ENCODE peak calls at places on chromosomes 12 and 14, in ten cellular contexts. One of them, this sample, is unnamed.
A peak's percentile ranks its signal among the peaks of the same experiment; 100 is the strongest.

GRCh38 chr14:83988274-83988673 is 1541.7 kb upstream of the FLRT2 start:
- DNase-seq in activated CD4-positive, alpha-beta T cell treated with anti-CD3 and anti-CD28 coated beads for 4 hours: no peak
- DNase-seq in NCI-H1092: no peak
- DNase-seq in cerebellum: no peak
- DNase-seq in iPS DF 19.7: no peak
- DNase-seq in GOT3: no peak
- DNase-seq in activated T-helper 1 cell treated with anti-CD3 and anti-CD28 coated beads, Interleukin-2, amount 50 U/mL, for 16 hours: no peak
- DNase-seq in kidney glomerular epithelial cell: no peak
- DNase-seq in adrenal gland: no peak
- DNase-seq in stimulated activated CD8-positive, alpha-beta memory T cell treated with anti-CD3 and anti-CD28 coated beads, Interleukin-15, amount 100 ng/mL, for 4 hours: no peak
- DNase-seq in this sample: no peak

GRCh38 chr12:82184844-82185243 is 173.3 kb downstream of the CCDC59 start:
- DNase-seq in activated CD4-positive, alpha-beta T cell treated with anti-CD3 and anti-CD28 coated beads for 4 hours: no peak
- DNase-seq in NCI-H1092: no peak
- DNase-seq in cerebellum: no peak
- DNase-seq in iPS DF 19.7: no peak
- DNase-seq in GOT3: no peak
- DNase-seq in activated T-helper 1 cell treated with anti-CD3 and anti-CD28 coated beads, Interleukin-2, amount 50 U/mL, for 16 hours: no peak
- DNase-seq in kidney glomerular epithelial cell: no peak
- DNase-seq in adrenal gland: no peak
- DNase-seq in stimulated activated CD8-positive, alpha-beta memory T cell treated with anti-CD3 and anti-CD28 coated beads, Interleukin-15, amount 100 ng/mL, for 4 hours: no peak
- DNase-seq in this sample: no peak

GRCh38 chr12:82314406-82314892 is 43.7 kb downstream of the CCDC59 start:
- DNase-seq in activated CD4-positive, alpha-beta T cell treated with anti-CD3 and anti-CD28 coated beads for 4 hours: no peak
- DNase-seq in NCI-H1092: no peak
- DNase-seq in cerebellum: no peak
- DNase-seq in iPS DF 19.7: peak; percentile 42
- DNase-seq in GOT3: no peak
- DNase-seq in activated T-helper 1 cell treated with anti-CD3 and anti-CD28 coated beads, Interleukin-2, amount 50 U/mL, for 16 hours: no peak
- DNase-seq in kidney glomerular epithelial cell: no peak
- DNase-seq in adrenal gland: no peak
- DNase-seq in stimulated activated CD8-positive, alpha-beta memory T cell treated with anti-CD3 and anti-CD28 coated beads, Interleukin-15, amount 100 ng/mL, for 4 hours: no peak
- DNase-seq in this sample: peak; percentile 45

GRCh38 chr12:30862486-30862885 is 64.1 kb upstream of the TSPAN11 start:
- DNase-seq in activated CD4-positive, alpha-beta T cell treated with anti-CD3 and anti-CD28 coated beads for 4 hours: no peak
- DNase-seq in NCI-H1092: peak; percentile 32
- DNase-seq in cerebellum: no peak
- DNase-seq in iPS DF 19.7: no peak
- DNase-seq in GOT3: no peak
- DNase-seq in activated T-helper 1 cell treated with anti-CD3 and anti-CD28 coated beads, Interleukin-2, amount 50 U/mL, for 16 hours: no peak
- DNase-seq in kidney glomerular epithelial cell: peak; percentile 31
- DNase-seq in adrenal gland: no peak
- DNase-seq in stimulated activated CD8-positive, alpha-beta memory T cell treated with anti-CD3 and anti-CD28 coated beads, Interleukin-15, amount 100 ng/mL, for 4 hours: no peak
- DNase-seq in this sample: no peak

GRCh38 chr12:121802843-121803698 is 738 bp upstream of the SETD1B start:
- DNase-seq in activated CD4-positive, alpha-beta T cell treated with anti-CD3 and anti-CD28 coated beads for 4 hours: peak; percentile 83
- DNase-seq in NCI-H1092: peak; percentile 85
- DNase-seq in cerebellum: peak; percentile 95
- DNase-seq in iPS DF 19.7: peak; percentile 83
- DNase-seq in GOT3: peak; percentile 80
- DNase-seq in activated T-helper 1 cell treated with anti-CD3 and anti-CD28 coated beads, Interleukin-2, amount 50 U/mL, for 16 hours: peak; percentile 66
- DNase-seq in kidney glomerular epithelial cell: peak; percentile 91
- DNase-seq in adrenal gland: peak; percentile 90
- DNase-seq in stimulated activated CD8-positive, alpha-beta memory T cell treated with anti-CD3 and anti-CD28 coated beads, Interleukin-15, amount 100 ng/mL, for 4 hours: peak; percentile 71
- DNase-seq in this sample: peak; percentile 93

GRCh38 chr12:39623919-39624318 is 4.3 kb upstream of the ABCD2 start:
- DNase-seq in activated CD4-positive, alpha-beta T cell treated with anti-CD3 and anti-CD28 coated beads for 4 hours: no peak
- DNase-seq in NCI-H1092: no peak
- DNase-seq in cerebellum: no peak
- DNase-seq in iPS DF 19.7: no peak
- DNase-seq in GOT3: no peak
- DNase-seq in activated T-helper 1 cell treated with anti-CD3 and anti-CD28 coated beads, Interleukin-2, amount 50 U/mL, for 16 hours: no peak
- DNase-seq in kidney glomerular epithelial cell: no peak
- DNase-seq in adrenal gland: no peak
- DNase-seq in stimulated activated CD8-positive, alpha-beta memory T cell treated with anti-CD3 and anti-CD28 coated beads, Interleukin-15, amount 100 ng/mL, for 4 hours: no peak
- DNase-seq in this sample: no peak

GRCh38 chr12:119624971-119625370 is 31.4 kb downstream of the TMEM233 start:
- DNase-seq in activated CD4-positive, alpha-beta T cell treated with anti-CD3 and anti-CD28 coated beads for 4 hours: no peak
- DNase-seq in NCI-H1092: peak; percentile 38
- DNase-seq in cerebellum: no peak
- DNase-seq in iPS DF 19.7: no peak
- DNase-seq in GOT3: no peak
- DNase-seq in activated T-helper 1 cell treated with anti-CD3 and anti-CD28 coated beads, Interleukin-2, amount 50 U/mL, for 16 hours: no peak
- DNase-seq in kidney glomerular epithelial cell: no peak
- DNase-seq in adrenal gland: no peak
- DNase-seq in stimulated activated CD8-positive, alpha-beta memory T cell treated with anti-CD3 and anti-CD28 coated beads, Interleukin-15, amount 100 ng/mL, for 4 hours: no peak
- DNase-seq in this sample: no peak

GRCh38 chr14:60691383-60692113 is 32.6 kb downstream of the SIX4 start:
- DNase-seq in activated CD4-positive, alpha-beta T cell treated with anti-CD3 and anti-CD28 coated beads for 4 hours: no peak
- DNase-seq in NCI-H1092: no peak
- DNase-seq in cerebellum: no peak
- DNase-seq in iPS DF 19.7: no peak
- DNase-seq in GOT3: no peak
- DNase-seq in activated T-helper 1 cell treated with anti-CD3 and anti-CD28 coated beads, Interleukin-2, amount 50 U/mL, for 16 hours: no peak
- DNase-seq in kidney glomerular epithelial cell: no peak
- DNase-seq in adrenal gland: no peak
- DNase-seq in stimulated activated CD8-positive, alpha-beta memory T cell treated with anti-CD3 and anti-CD28 coated beads, Interleukin-15, amount 100 ng/mL, for 4 hours: no peak
- DNase-seq in this sample: no peak

GRCh38 chr14:100900837-100901390 is 2.6 kb downstream of the RTL1 start:
- DNase-seq in activated CD4-positive, alpha-beta T cell treated with anti-CD3 and anti-CD28 coated beads for 4 hours: no peak
- DNase-seq in NCI-H1092: peak; percentile 22
- DNase-seq in cerebellum: no peak
- DNase-seq in iPS DF 19.7: peak; percentile 42
- DNase-seq in GOT3: no peak
- DNase-seq in activated T-helper 1 cell treated with anti-CD3 and anti-CD28 coated beads, Interleukin-2, amount 50 U/mL, for 16 hours: no peak
- DNase-seq in kidney glomerular epithelial cell: peak; percentile 8
- DNase-seq in adrenal gland: peak; percentile 88
- DNase-seq in stimulated activated CD8-positive, alpha-beta memory T cell treated with anti-CD3 and anti-CD28 coated beads, Interleukin-15, amount 100 ng/mL, for 4 hours: no peak
- DNase-seq in this sample: no peak

GRCh38 chr14:53044486-53044885 is 93.6 kb upstream of the FERMT2 start:
- DNase-seq in activated CD4-positive, alpha-beta T cell treated with anti-CD3 and anti-CD28 coated beads for 4 hours: no peak
- DNase-seq in NCI-H1092: no peak
- DNase-seq in cerebellum: no peak
- DNase-seq in iPS DF 19.7: no peak
- DNase-seq in GOT3: no peak
- DNase-seq in activated T-helper 1 cell treated with anti-CD3 and anti-CD28 coated beads, Interleukin-2, amount 50 U/mL, for 16 hours: no peak
- DNase-seq in kidney glomerular epithelial cell: peak; percentile 50
- DNase-seq in adrenal gland: no peak
- DNase-seq in stimulated activated CD8-positive, alpha-beta memory T cell treated with anti-CD3 and anti-CD28 coated beads, Interleukin-15, amount 100 ng/mL, for 4 hours: no peak
- DNase-seq in this sample: no peak

GRCh38 chr12:13179159-13180074 is 17.1 kb upstream of the EMP1 start:
- DNase-seq in activated CD4-positive, alpha-beta T cell treated with anti-CD3 and anti-CD28 coated beads for 4 hours: peak; percentile 62
- DNase-seq in NCI-H1092: no peak
- DNase-seq in cerebellum: no peak
- DNase-seq in iPS DF 19.7: no peak
- DNase-seq in GOT3: peak; percentile 14
- DNase-seq in activated T-helper 1 cell treated with anti-CD3 and anti-CD28 coated beads, Interleukin-2, amount 50 U/mL, for 16 hours: peak; percentile 12
- DNase-seq in kidney glomerular epithelial cell: peak; percentile 43
- DNase-seq in adrenal gland: peak; percentile 33
- DNase-seq in stimulated activated CD8-positive, alpha-beta memory T cell treated with anti-CD3 and anti-CD28 coated beads, Interleukin-15, amount 100 ng/mL, for 4 hours: peak; percentile 26
- DNase-seq in this sample: peak; percentile 74

GRCh38 chr12:131351319-131352028 is 359.4 kb upstream of the SFSWAP start:
- DNase-seq in activated CD4-positive, alpha-beta T cell treated with anti-CD3 and anti-CD28 coated beads for 4 hours: no peak
- DNase-seq in NCI-H1092: no peak
- DNase-seq in cerebellum: no peak
- DNase-seq in iPS DF 19.7: no peak
- DNase-seq in GOT3: no peak
- DNase-seq in activated T-helper 1 cell treated with anti-CD3 and anti-CD28 coated beads, Interleukin-2, amount 50 U/mL, for 16 hours: no peak
- DNase-seq in kidney glomerular epithelial cell: no peak
- DNase-seq in adrenal gland: no peak
- DNase-seq in stimulated activated CD8-positive, alpha-beta memory T cell treated with anti-CD3 and anti-CD28 coated beads, Interleukin-15, amount 100 ng/mL, for 4 hours: no peak
- DNase-seq in this sample: no peak

GRCh38 chr12:98736352-98737326 is 91.5 kb downstream of the APAF1 start:
- DNase-seq in activated CD4-positive, alpha-beta T cell treated with anti-CD3 and anti-CD28 coated beads for 4 hours: no peak
- DNase-seq in NCI-H1092: peak; percentile 49
- DNase-seq in cerebellum: no peak
- DNase-seq in iPS DF 19.7: no peak
- DNase-seq in GOT3: no peak
- DNase-seq in activated T-helper 1 cell treated with anti-CD3 and anti-CD28 coated beads, Interleukin-2, amount 50 U/mL, for 16 hours: no peak
- DNase-seq in kidney glomerular epithelial cell: no peak
- DNase-seq in adrenal gland: peak; percentile 27
- DNase-seq in stimulated activated CD8-positive, alpha-beta memory T cell treated with anti-CD3 and anti-CD28 coated beads, Interleukin-15, amount 100 ng/mL, for 4 hours: no peak
- DNase-seq in this sample: no peak

GRCh38 chr12:94262228-94263010 is 114.0 kb downstream of the PLXNC1 start:
- DNase-seq in activated CD4-positive, alpha-beta T cell treated with anti-CD3 and anti-CD28 coated beads for 4 hours: peak; percentile 80
- DNase-seq in NCI-H1092: no peak
- DNase-seq in cerebellum: peak; percentile 35
- DNase-seq in iPS DF 19.7: no peak
- DNase-seq in GOT3: peak; percentile 31
- DNase-seq in activated T-helper 1 cell treated with anti-CD3 and anti-CD28 coated beads, Interleukin-2, amount 50 U/mL, for 16 hours: peak; percentile 53
- DNase-seq in kidney glomerular epithelial cell: peak; percentile 81
- DNase-seq in adrenal gland: peak; percentile 96
- DNase-seq in stimulated activated CD8-positive, alpha-beta memory T cell treated with anti-CD3 and anti-CD28 coated beads, Interleukin-15, amount 100 ng/mL, for 4 hours: peak; percentile 62
- DNase-seq in this sample: peak; percentile 79

GRCh38 chr14:88868558-88869159 is 44.2 kb downstream of the TTC8 start:
- DNase-seq in activated CD4-positive, alpha-beta T cell treated with anti-CD3 and anti-CD28 coated beads for 4 hours: no peak
- DNase-seq in NCI-H1092: no peak
- DNase-seq in cerebellum: peak; percentile 14
- DNase-seq in iPS DF 19.7: no peak
- DNase-seq in GOT3: no peak
- DNase-seq in activated T-helper 1 cell treated with anti-CD3 and anti-CD28 coated beads, Interleukin-2, amount 50 U/mL, for 16 hours: no peak
- DNase-seq in kidney glomerular epithelial cell: peak; percentile 49
- DNase-seq in adrenal gland: no peak
- DNase-seq in stimulated activated CD8-positive, alpha-beta memory T cell treated with anti-CD3 and anti-CD28 coated beads, Interleukin-15, amount 100 ng/mL, for 4 hours: no peak
- DNase-seq in this sample: no peak

GRCh38 chr12:3097186-3097804 is 20.1 kb downstream of the TSPAN9 start:
- DNase-seq in activated CD4-positive, alpha-beta T cell treated with anti-CD3 and anti-CD28 coated beads for 4 hours: no peak
- DNase-seq in NCI-H1092: no peak
- DNase-seq in cerebellum: no peak
- DNase-seq in iPS DF 19.7: no peak
- DNase-seq in GOT3: no peak
- DNase-seq in activated T-helper 1 cell treated with anti-CD3 and anti-CD28 coated beads, Interleukin-2, amount 50 U/mL, for 16 hours: no peak
- DNase-seq in kidney glomerular epithelial cell: peak; percentile 23
- DNase-seq in adrenal gland: peak; percentile 72
- DNase-seq in stimulated activated CD8-positive, alpha-beta memory T cell treated with anti-CD3 and anti-CD28 coated beads, Interleukin-15, amount 100 ng/mL, for 4 hours: no peak
- DNase-seq in this sample: peak; percentile 89

GRCh38 chr14:103144085-103144484 is 20.8 kb downstream of the TNFAIP2 start:
- DNase-seq in activated CD4-positive, alpha-beta T cell treated with anti-CD3 and anti-CD28 coated beads for 4 hours: no peak
- DNase-seq in NCI-H1092: no peak
- DNase-seq in cerebellum: no peak
- DNase-seq in iPS DF 19.7: no peak
- DNase-seq in GOT3: no peak
- DNase-seq in activated T-helper 1 cell treated with anti-CD3 and anti-CD28 coated beads, Interleukin-2, amount 50 U/mL, for 16 hours: no peak
- DNase-seq in kidney glomerular epithelial cell: peak; percentile 38
- DNase-seq in adrenal gland: no peak
- DNase-seq in stimulated activated CD8-positive, alpha-beta memory T cell treated with anti-CD3 and anti-CD28 coated beads, Interleukin-15, amount 100 ng/mL, for 4 hours: no peak
- DNase-seq in this sample: no peak

GRCh38 chr14:68897559-68898160 is 81.4 kb downstream of the ACTN1 start:
- DNase-seq in activated CD4-positive, alpha-beta T cell treated with anti-CD3 and anti-CD28 coated beads for 4 hours: no peak
- DNase-seq in NCI-H1092: no peak
- DNase-seq in cerebellum: no peak
- DNase-seq in iPS DF 19.7: no peak
- DNase-seq in GOT3: no peak
- DNase-seq in activated T-helper 1 cell treated with anti-CD3 and anti-CD28 coated beads, Interleukin-2, amount 50 U/mL, for 16 hours: no peak
- DNase-seq in kidney glomerular epithelial cell: no peak
- DNase-seq in adrenal gland: no peak
- DNase-seq in stimulated activated CD8-positive, alpha-beta memory T cell treated with anti-CD3 and anti-CD28 coated beads, Interleukin-15, amount 100 ng/mL, for 4 hours: no peak
- DNase-seq in this sample: no peak

GRCh38 chr12:27467641-27468040 is 21.1 kb downstream of the SMCO2 start:
- DNase-seq in activated CD4-positive, alpha-beta T cell treated with anti-CD3 and anti-CD28 coated beads for 4 hours: no peak
- DNase-seq in NCI-H1092: no peak
- DNase-seq in cerebellum: no peak
- DNase-seq in iPS DF 19.7: no peak
- DNase-seq in GOT3: no peak
- DNase-seq in activated T-helper 1 cell treated with anti-CD3 and anti-CD28 coated beads, Interleukin-2, amount 50 U/mL, for 16 hours: no peak
- DNase-seq in kidney glomerular epithelial cell: no peak
- DNase-seq in adrenal gland: no peak
- DNase-seq in stimulated activated CD8-positive, alpha-beta memory T cell treated with anti-CD3 and anti-CD28 coated beads, Interleukin-15, amount 100 ng/mL, for 4 hours: no peak
- DNase-seq in this sample: no peak

GRCh38 chr14:63604626-63605025 is 37.0 kb downstream of the WDR89 start:
- DNase-seq in activated CD4-positive, alpha-beta T cell treated with anti-CD3 and anti-CD28 coated beads for 4 hours: no peak
- DNase-seq in NCI-H1092: no peak
- DNase-seq in cerebellum: no peak
- DNase-seq in iPS DF 19.7: no peak
- DNase-seq in GOT3: no peak
- DNase-seq in activated T-helper 1 cell treated with anti-CD3 and anti-CD28 coated beads, Interleukin-2, amount 50 U/mL, for 16 hours: no peak
- DNase-seq in kidney glomerular epithelial cell: no peak
- DNase-seq in adrenal gland: no peak
- DNase-seq in stimulated activated CD8-positive, alpha-beta memory T cell treated with anti-CD3 and anti-CD28 coated beads, Interleukin-15, amount 100 ng/mL, for 4 hours: no peak
- DNase-seq in this sample: no peak

GRCh38 chr12:43776498-43776897 is 17.7 kb downstream of the IRAK4 start:
- DNase-seq in activated CD4-positive, alpha-beta T cell treated with anti-CD3 and anti-CD28 coated beads for 4 hours: peak; percentile 6
- DNase-seq in NCI-H1092: peak; percentile 2
- DNase-seq in cerebellum: peak; percentile 10
- DNase-seq in iPS DF 19.7: no peak
- DNase-seq in GOT3: no peak
- DNase-seq in activated T-helper 1 cell treated with anti-CD3 and anti-CD28 coated beads, Interleukin-2, amount 50 U/mL, for 16 hours: no peak
- DNase-seq in kidney glomerular epithelial cell: no peak
- DNase-seq in adrenal gland: no peak
- DNase-seq in stimulated activated CD8-positive, alpha-beta memory T cell treated with anti-CD3 and anti-CD28 coated beads, Interleukin-15, amount 100 ng/mL, for 4 hours: no peak
- DNase-seq in this sample: no peak

GRCh38 chr14:99564256-99564902 is 39.6 kb downstream of the CCDC85C start:
- DNase-seq in activated CD4-positive, alpha-beta T cell treated with anti-CD3 and anti-CD28 coated beads for 4 hours: no peak
- DNase-seq in NCI-H1092: peak; percentile 95
- DNase-seq in cerebellum: no peak
- DNase-seq in iPS DF 19.7: no peak
- DNase-seq in GOT3: no peak
- DNase-seq in activated T-helper 1 cell treated with anti-CD3 and anti-CD28 coated beads, Interleukin-2, amount 50 U/mL, for 16 hours: no peak
- DNase-seq in kidney glomerular epithelial cell: no peak
- DNase-seq in adrenal gland: peak; percentile 85
- DNase-seq in stimulated activated CD8-positive, alpha-beta memory T cell treated with anti-CD3 and anti-CD28 coated beads, Interleukin-15, amount 100 ng/mL, for 4 hours: no peak
- DNase-seq in this sample: peak; percentile 55

GRCh38 chr12:33533527-33533926 is 93.9 kb upstream of the SYT10 start:
- DNase-seq in activated CD4-positive, alpha-beta T cell treated with anti-CD3 and anti-CD28 coated beads for 4 hours: no peak
- DNase-seq in NCI-H1092: no peak
- DNase-seq in cerebellum: no peak
- DNase-seq in iPS DF 19.7: no peak
- DNase-seq in GOT3: no peak
- DNase-seq in activated T-helper 1 cell treated with anti-CD3 and anti-CD28 coated beads, Interleukin-2, amount 50 U/mL, for 16 hours: no peak
- DNase-seq in kidney glomerular epithelial cell: no peak
- DNase-seq in adrenal gland: no peak
- DNase-seq in stimulated activated CD8-positive, alpha-beta memory T cell treated with anti-CD3 and anti-CD28 coated beads, Interleukin-15, amount 100 ng/mL, for 4 hours: no peak
- DNase-seq in this sample: no peak

GRCh38 chr12:32264995-32265394 is 134.4 kb upstream of the FGD4 start:
- DNase-seq in activated CD4-positive, alpha-beta T cell treated with anti-CD3 and anti-CD28 coated beads for 4 hours: no peak
- DNase-seq in NCI-H1092: no peak
- DNase-seq in cerebellum: no peak
- DNase-seq in iPS DF 19.7: no peak
- DNase-seq in GOT3: no peak
- DNase-seq in activated T-helper 1 cell treated with anti-CD3 and anti-CD28 coated beads, Interleukin-2, amount 50 U/mL, for 16 hours: no peak
- DNase-seq in kidney glomerular epithelial cell: no peak
- DNase-seq in adrenal gland: no peak
- DNase-seq in stimulated activated CD8-positive, alpha-beta memory T cell treated with anti-CD3 and anti-CD28 coated beads, Interleukin-15, amount 100 ng/mL, for 4 hours: no peak
- DNase-seq in this sample: no peak

GRCh38 chr14:71532790-71533189 is 399.4 kb upstream of the RGS6 start:
- DNase-seq in activated CD4-positive, alpha-beta T cell treated with anti-CD3 and anti-CD28 coated beads for 4 hours: no peak
- DNase-seq in NCI-H1092: no peak
- DNase-seq in cerebellum: no peak
- DNase-seq in iPS DF 19.7: no peak
- DNase-seq in GOT3: no peak
- DNase-seq in activated T-helper 1 cell treated with anti-CD3 and anti-CD28 coated beads, Interleukin-2, amount 50 U/mL, for 16 hours: no peak
- DNase-seq in kidney glomerular epithelial cell: no peak
- DNase-seq in adrenal gland: no peak
- DNase-seq in stimulated activated CD8-positive, alpha-beta memory T cell treated with anti-CD3 and anti-CD28 coated beads, Interleukin-15, amount 100 ng/mL, for 4 hours: no peak
- DNase-seq in this sample: no peak

GRCh38 chr12:75000120-75000519 is 209.5 kb downstream of the KCNC2 start:
- DNase-seq in activated CD4-positive, alpha-beta T cell treated with anti-CD3 and anti-CD28 coated beads for 4 hours: no peak
- DNase-seq in NCI-H1092: no peak
- DNase-seq in cerebellum: no peak
- DNase-seq in iPS DF 19.7: no peak
- DNase-seq in GOT3: no peak
- DNase-seq in activated T-helper 1 cell treated with anti-CD3 and anti-CD28 coated beads, Interleukin-2, amount 50 U/mL, for 16 hours: no peak
- DNase-seq in kidney glomerular epithelial cell: no peak
- DNase-seq in adrenal gland: no peak
- DNase-seq in stimulated activated CD8-positive, alpha-beta memory T cell treated with anti-CD3 and anti-CD28 coated beads, Interleukin-15, amount 100 ng/mL, for 4 hours: no peak
- DNase-seq in this sample: no peak

GRCh38 chr14:30223385-30223785 is 295.7 kb upstream of the PRKD1 start:
- DNase-seq in activated CD4-positive, alpha-beta T cell treated with anti-CD3 and anti-CD28 coated beads for 4 hours: no peak
- DNase-seq in NCI-H1092: peak; percentile 61
- DNase-seq in cerebellum: no peak
- DNase-seq in iPS DF 19.7: no peak
- DNase-seq in GOT3: no peak
- DNase-seq in activated T-helper 1 cell treated with anti-CD3 and anti-CD28 coated beads, Interleukin-2, amount 50 U/mL, for 16 hours: no peak
- DNase-seq in kidney glomerular epithelial cell: peak; percentile 87
- DNase-seq in adrenal gland: peak; percentile 89
- DNase-seq in stimulated activated CD8-positive, alpha-beta memory T cell treated with anti-CD3 and anti-CD28 coated beads, Interleukin-15, amount 100 ng/mL, for 4 hours: no peak
- DNase-seq in this sample: peak; percentile 22

GRCh38 chr14:103629503-103630121 is 601 bp downstream of the KLC1 start:
- DNase-seq in activated CD4-positive, alpha-beta T cell treated with anti-CD3 and anti-CD28 coated beads for 4 hours: peak; percentile 26
- DNase-seq in NCI-H1092: no peak
- DNase-seq in cerebellum: peak; percentile 60
- DNase-seq in iPS DF 19.7: no peak
- DNase-seq in GOT3: no peak
- DNase-seq in activated T-helper 1 cell treated with anti-CD3 and anti-CD28 coated beads, Interleukin-2, amount 50 U/mL, for 16 hours: peak; percentile 16
- DNase-seq in kidney glomerular epithelial cell: no peak
- DNase-seq in adrenal gland: peak; percentile 53
- DNase-seq in stimulated activated CD8-positive, alpha-beta memory T cell treated with anti-CD3 and anti-CD28 coated beads, Interleukin-15, amount 100 ng/mL, for 4 hours: no peak
- DNase-seq in this sample: peak; percentile 70

This sample was measured in left colon.